ENCODE peak calls at places on chromosomes 5 and 9, in eight cellular contexts. Q, E, Y, L, F, D, P and V are unnamed samples.

GRCh38 chr5:96702503-96703383 is 40.6 kb downstream of the CAST start:
- DNase-seq in Q (peak), E (peak), Y (peak), L (peak), F (peak), D (peak), P (peak), V (peak)

GRCh38 chr5:55427157-55427556 is 107.6 kb downstream of the PLPP1 start:
- DNase-seq in Q (no peak), E (no peak), Y (no peak), L (no peak), F (no peak), D (peak), P (peak), V (no peak)

GRCh38 chr9:133949486-133950061 is 42.5 kb downstream of the VAV2 start:
- DNase-seq in Q (no peak), E (no peak), Y (peak), L (no peak), F (peak), D (no peak), P (no peak), V (no peak)

GRCh38 chr5:44542470-44542869 is 153.2 kb upstream of the FGF10 start:
- DNase-seq in Q (no peak), E (no peak), Y (no peak), L (no peak), F (no peak), D (no peak), P (no peak), V (no peak)

GRCh38 chr9:94624621-94625020 is 14.7 kb downstream of the FBP1 start:
- DNase-seq in Q (no peak), E (no peak), Y (no peak), L (no peak), F (no peak), D (no peak), P (no peak), V (no peak)

GRCh38 chr9:117987945-117988344 is 283.7 kb downstream of the TLR4 start:
- DNase-seq in Q (no peak), E (no peak), Y (no peak), L (no peak), F (no peak), D (no peak), P (no peak), V (no peak)

GRCh38 chr5:79070002-79070567 is 518 bp downstream of the BHMT2 start:
- DNase-seq in Q (no peak), E (no peak), Y (no peak), L (no peak), F (no peak), D (no peak), P (peak), V (no peak)

GRCh38 chr5:151448038-151448985 is 909 bp downstream of the SLC36A1 start:
- DNase-seq in Q (no peak), E (peak), Y (peak), L (peak), F (no peak), D (peak), P (peak), V (no peak)

GRCh38 chr9:111743275-111743674 is 51.5 kb downstream of the SHOC1 start:
- DNase-seq in Q (no peak), E (no peak), Y (no peak), L (peak), F (no peak), D (no peak), P (peak), V (peak)

GRCh38 chr9:128552744-128553221 is 396 bp downstream of the SPTAN1 start:
- DNase-seq in Q (peak), E (peak), Y (peak), L (peak), F (peak), D (peak), P (no peak), V (no peak)

GRCh38 chr5:74182603-74183002 is 457.9 kb downstream of the ENC1 start:
- DNase-seq in Q (no peak), E (no peak), Y (no peak), L (no peak), F (no peak), D (no peak), P (no peak), V (no peak)

GRCh38 chr9:28801144-28801799 is 1228.0 kb upstream of the C9orf72 start:
- DNase-seq in Q (no peak), E (no peak), Y (no peak), L (peak), F (no peak), D (no peak), P (peak), V (peak)

GRCh38 chr5:10254686-10255085 is 4.6 kb downstream of the CCT5 start:
- DNase-seq in Q (no peak), E (no peak), Y (no peak), L (no peak), F (no peak), D (no peak), P (no peak), V (no peak)

GRCh38 chr9:21153688-21154608 is 12.3 kb upstream of the IFNW1 start:
- DNase-seq in Q (no peak), E (no peak), Y (peak), L (peak), F (no peak), D (peak), P (peak), V (peak)

GRCh38 chr9:101326035-101326434 is 58.8 kb downstream of the BAAT start:
- DNase-seq in Q (no peak), E (no peak), Y (no peak), L (no peak), F (no peak), D (no peak), P (no peak), V (no peak)

GRCh38 chr5:92969781-92970237 is 611.2 kb downstream of the NR2F1-AS1 start:
- DNase-seq in Q (no peak), E (no peak), Y (no peak), L (no peak), F (no peak), D (peak), P (no peak), V (no peak)

GRCh38 chr9:37943329-37944265 is 39.7 kb upstream of the SLC25A51 start:
- DNase-seq in Q (no peak), E (no peak), Y (no peak), L (peak), F (no peak), D (no peak), P (peak), V (peak)

GRCh38 chr5:126597156-126597555 is 2.1 kb upstream of the ALDH7A1 start:
- DNase-seq in Q (no peak), E (no peak), Y (no peak), L (peak), F (no peak), D (no peak), P (peak), V (no peak)

GRCh38 chr9:124707667-124708066 is 63.4 kb downstream of the NR6A1 start:
- DNase-seq in Q (no peak), E (no peak), Y (no peak), L (no peak), F (no peak), D (no peak), P (no peak), V (no peak)

GRCh38 chr5:27336817-27337216 is 298.4 kb upstream of the CDH9 start:
- DNase-seq in Q (no peak), E (no peak), Y (no peak), L (no peak), F (no peak), D (no peak), P (no peak), V (no peak)

GRCh38 chr9:27645166-27645840 is 72.0 kb upstream of the C9orf72 start:
- DNase-seq in Q (no peak), E (no peak), Y (no peak), L (no peak), F (no peak), D (no peak), P (no peak), V (no peak)

GRCh38 chr5:142803428-142804111 is 33.4 kb downstream of the ARHGAP26 start:
- DNase-seq in Q (no peak), E (no peak), Y (no peak), L (no peak), F (no peak), D (no peak), P (no peak), V (no peak)

GRCh38 chr9:99015890-99016289 is 72.2 kb downstream of the COL15A1 start:
- DNase-seq in Q (no peak), E (no peak), Y (no peak), L (no peak), F (no peak), D (no peak), P (no peak), V (no peak)

GRCh38 chr9:133733074-133733408 is 5.1 kb downstream of the SARDH start:
- DNase-seq in Q (no peak), E (no peak), Y (no peak), L (no peak), F (no peak), D (no peak), P (no peak), V (no peak)

GRCh38 chr9:3880851-3881250 is 355.1 kb upstream of the RFX3 start:
- DNase-seq in Q (no peak), E (no peak), Y (no peak), L (peak), F (no peak), D (no peak), P (peak), V (peak)

GRCh38 chr5:178796165-178796945 is 63.4 kb upstream of the ZNF354B start:
- DNase-seq in Q (no peak), E (no peak), Y (no peak), L (no peak), F (no peak), D (no peak), P (no peak), V (no peak)